ENCODE peak calls at places on chromosomes 2 and 18, in six cellular contexts. D is body of pancreas, P is nephron progenitor cell, J is B cell, H is retinal pigment epithelial cell, R is tibial artery. M is an unnamed sample.

GRCh38 chr2:121165038-121165542 is 119.9 kb downstream of the TFCP2L1 start:
- DNase-seq in D (no peak), H (no peak), P (no peak), J (no peak), R (no peak), M (no peak)

GRCh38 chr2:235433860-235434259 is 60.0 kb upstream of the AGAP1 start:
- DNase-seq in D (peak), R (peak), H (no peak), J (no peak), P (no peak), M (peak)

GRCh38 chr2:44582363-44583008 is 220.7 kb downstream of the CAMKMT start:
- DNase-seq in H (no peak), P (no peak), R (no peak), D (no peak), J (no peak), M (peak)

GRCh38 chr2:23009545-23010149 is 375.3 kb upstream of the KLHL29 start:
- DNase-seq in D (peak), J (no peak), R (no peak), P (no peak), H (no peak), M (peak)

GRCh38 chr2:136665741-136666140 is 99.6 kb upstream of the THSD7B start:
- DNase-seq in J (no peak), P (no peak), R (no peak), D (no peak), H (no peak), M (no peak)

GRCh38 chr2:42927334-42928160 is 135.2 kb upstream of the HAAO start:
- DNase-seq in R (no peak), J (no peak), P (no peak), H (no peak), D (no peak), M (no peak)

GRCh38 chr2:197251576-197251975 is 59.0 kb downstream of the ANKRD44 start:
- DNase-seq in D (no peak), H (no peak), R (no peak), J (no peak), P (no peak), M (no peak)

GRCh38 chr2:47888581-47889280 is 17.6 kb downstream of the FBXO11 start:
- DNase-seq in D (no peak), J (no peak), R (no peak), P (no peak), H (no peak), M (no peak)

GRCh38 chr2:239958366-239958765 is 66.8 kb downstream of the NDUFA10 start:
- DNase-seq in D (no peak), H (no peak), J (no peak), R (no peak), P (no peak), M (no peak)

GRCh38 chr2:53568463-53568862 is 199.1 kb upstream of the CHAC2 start:
- DNase-seq in J (no peak), R (no peak), H (no peak), P (no peak), D (no peak), M (peak)

GRCh38 chr2:75808039-75808438 is 97.3 kb upstream of the GCFC2 start:
- DNase-seq in D (no peak), J (no peak), P (no peak), R (no peak), H (no peak), M (no peak)

GRCh38 chr2:183348492-183348891 is 224.2 kb downstream of the NUP35 start:
- DNase-seq in D (no peak), H (no peak), P (no peak), J (no peak), R (no peak), M (no peak)

GRCh38 chr2:48417843-48418838 is 111.8 kb upstream of the STON1 start:
- DNase-seq in H (no peak), R (no peak), P (no peak), J (no peak), D (no peak), M (no peak)

GRCh38 chr2:117875786-117876185 is 61.3 kb downstream of the DDX18 start:
- DNase-seq in H (no peak), P (no peak), D (no peak), J (no peak), R (no peak), M (no peak)

GRCh38 chr2:159086332-159086731 is 117.9 kb downstream of the TANC1 start:
- DNase-seq in P (no peak), J (no peak), R (no peak), H (no peak), D (peak), M (no peak)

GRCh38 chr2:188766086-188766856 is 207.9 kb upstream of the COL3A1 start:
- DNase-seq in R (no peak), D (no peak), H (no peak), P (no peak), J (no peak), M (peak)

GRCh38 chr2:118197011-118197695 is 108.9 kb downstream of the INSIG2 start:
- DNase-seq in J (no peak), H (no peak), P (no peak), D (no peak), R (no peak), M (peak)

GRCh38 chr2:152594022-152594712 is 123.1 kb downstream of the PRPF40A start:
- DNase-seq in P (no peak), J (peak), R (peak), D (no peak), H (no peak), M (no peak)
- TF ChIP-seq CTCF in P (no peak), J (no peak), R (no peak), D (no peak), H (no peak), M (no peak)

DNA sequence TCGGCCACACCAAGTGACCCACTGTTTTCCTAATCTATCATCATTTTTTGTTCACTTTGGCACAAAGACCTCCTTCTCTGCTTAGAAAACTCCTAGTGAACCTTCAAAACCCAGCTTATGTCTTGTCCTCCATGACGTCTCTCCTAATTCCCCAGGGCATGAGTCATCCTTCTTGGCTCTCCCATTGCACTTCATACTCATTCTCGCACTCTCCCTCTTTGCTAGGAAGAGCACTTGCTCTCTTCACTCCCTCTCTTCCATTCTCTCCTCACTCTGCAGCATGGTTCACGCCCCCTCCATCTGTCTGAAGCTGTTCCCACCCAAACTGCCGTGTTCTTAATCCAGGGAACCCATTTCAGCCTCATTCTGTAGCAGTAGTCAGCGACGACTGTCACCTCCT is 103.9 kb downstream of the MRO start:
- DNase-seq in J (no peak), P (no peak), H (no peak), D (no peak), R (no peak), M (no peak)
- TF ChIP-seq CTCF in J (no peak), P (no peak), H (no peak), D (no peak), R (no peak), M (no peak)

GRCh38 chr2:207617011-207617671 is 8.1 kb downstream of the METTL21A start:
- DNase-seq in R (no peak), H (no peak), P (no peak), J (no peak), D (no peak), M (peak)
- TF ChIP-seq CTCF in R (no peak), H (no peak), P (no peak), J (no peak), D (no peak), M (no peak)

DNA sequence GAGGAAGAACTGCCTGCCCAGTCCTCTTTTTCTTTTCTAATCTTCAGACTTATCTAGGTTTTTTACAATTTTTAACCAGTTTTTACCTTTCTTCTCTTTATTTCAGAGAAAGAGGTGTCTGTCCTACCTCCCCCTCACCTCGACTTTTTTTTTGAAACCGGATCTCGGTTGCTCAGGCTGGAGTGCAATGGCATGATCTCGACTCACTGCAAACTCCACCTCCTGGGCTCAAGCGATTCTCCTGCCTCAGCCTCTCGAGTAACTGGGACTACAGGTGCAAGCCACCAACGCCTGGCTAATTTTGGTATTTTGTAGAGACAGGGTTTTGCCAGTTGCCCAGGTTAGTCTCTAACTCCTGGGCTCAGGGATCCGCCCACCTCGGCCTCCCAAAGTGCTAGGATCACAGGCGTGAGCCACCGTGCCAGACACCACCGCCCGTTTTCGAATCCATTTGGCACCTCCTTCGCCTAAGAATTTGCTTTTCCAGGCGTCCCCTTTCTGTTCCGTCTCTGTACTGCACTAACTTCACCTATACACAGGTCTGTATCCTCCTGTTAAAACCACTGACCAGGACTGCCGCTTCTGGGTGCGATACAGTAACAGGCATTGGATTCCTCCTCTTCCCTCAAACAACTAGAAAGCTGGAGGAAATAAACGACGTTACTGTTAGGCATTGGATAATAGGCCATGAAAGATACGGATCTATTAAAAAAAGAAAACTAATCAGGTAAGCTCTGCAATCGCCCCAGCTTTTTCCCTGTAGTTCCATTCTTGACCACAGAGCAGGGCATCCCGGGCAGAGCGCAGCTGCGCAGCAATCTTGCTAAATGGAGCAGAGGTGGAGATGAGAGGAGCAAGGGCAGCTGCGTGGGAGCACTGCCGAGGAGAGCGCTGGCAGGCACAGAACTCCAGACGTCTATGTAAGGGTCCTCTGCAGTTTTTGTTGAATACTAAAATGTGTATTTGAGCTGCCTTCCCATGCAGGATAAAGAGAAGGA is 69.9 kb downstream of the ZC3H6 start:
- DNase-seq in R (no peak), J (no peak), P (no peak), H (no peak), D (no peak), M (no peak)
- TF ChIP-seq CTCF in R (no peak), J (no peak), P (no peak), H (peak), D (no peak), M (peak)

M was measured in HFFc6.